ENCODE peak calls at places on chromosomes 5 and 9, in eight cellular contexts. One of them, this sample, is unnamed.

GRCh38 chr9:22079873-22080341 is 70.8 kb upstream of the CDKN2B start:
- DNase-seq in lower lobe of right lung: no peak
- DNase-seq in IMR-90: peak
- DNase-seq in AG04450: peak
- DNase-seq in NCI-H1105 treated with DMSO at 0.1 percent for 48 hours: no peak
- DNase-seq in NB4: no peak
- DNase-seq in omental fat pad: no peak
- DNase-seq in effector CD4-positive, alpha-beta T cell: peak
- DNase-seq in this sample: peak

GRCh38 chr5:116032991-116033390 is 719 bp downstream of the ARL14EPL start:
- DNase-seq in lower lobe of right lung: no peak
- DNase-seq in IMR-90: no peak
- DNase-seq in AG04450: no peak
- DNase-seq in NCI-H1105 treated with DMSO at 0.1 percent for 48 hours: no peak
- DNase-seq in NB4: no peak
- DNase-seq in omental fat pad: no peak
- DNase-seq in effector CD4-positive, alpha-beta T cell: no peak
- DNase-seq in this sample: no peak

GRCh38 chr9:133683494-133684460 is 47.6 kb downstream of the DBH start:
- DNase-seq in lower lobe of right lung: peak
- DNase-seq in IMR-90: peak
- DNase-seq in AG04450: no peak
- DNase-seq in NCI-H1105 treated with DMSO at 0.1 percent for 48 hours: no peak
- DNase-seq in NB4: no peak
- DNase-seq in omental fat pad: no peak
- DNase-seq in effector CD4-positive, alpha-beta T cell: peak
- DNase-seq in this sample: no peak

GRCh38 chr9:104386425-104387069 is 117.5 kb upstream of the OR13F1 start:
- DNase-seq in lower lobe of right lung: no peak
- DNase-seq in IMR-90: peak
- DNase-seq in AG04450: no peak
- DNase-seq in NCI-H1105 treated with DMSO at 0.1 percent for 48 hours: peak
- DNase-seq in NB4: peak
- DNase-seq in omental fat pad: no peak
- DNase-seq in effector CD4-positive, alpha-beta T cell: no peak
- DNase-seq in this sample: peak

GRCh38 chr5:37938086-37938852 is 98.4 kb upstream of the GDNF start:
- DNase-seq in lower lobe of right lung: no peak
- DNase-seq in IMR-90: no peak
- DNase-seq in AG04450: no peak
- DNase-seq in NCI-H1105 treated with DMSO at 0.1 percent for 48 hours: no peak
- DNase-seq in NB4: no peak
- DNase-seq in omental fat pad: no peak
- DNase-seq in effector CD4-positive, alpha-beta T cell: no peak
- DNase-seq in this sample: no peak

GRCh38 chr5:2698581-2698980 is 52.9 kb downstream of the IRX2 start:
- DNase-seq in lower lobe of right lung: no peak
- DNase-seq in IMR-90: no peak
- DNase-seq in AG04450: no peak
- DNase-seq in NCI-H1105 treated with DMSO at 0.1 percent for 48 hours: no peak
- DNase-seq in NB4: no peak
- DNase-seq in omental fat pad: no peak
- DNase-seq in effector CD4-positive, alpha-beta T cell: no peak
- DNase-seq in this sample: no peak

GRCh38 chr5:107248065-107248695 is 422.6 kb downstream of the EFNA5 start:
- DNase-seq in lower lobe of right lung: peak
- DNase-seq in IMR-90: peak
- DNase-seq in AG04450: no peak
- DNase-seq in NCI-H1105 treated with DMSO at 0.1 percent for 48 hours: no peak
- DNase-seq in NB4: peak
- DNase-seq in omental fat pad: peak
- DNase-seq in effector CD4-positive, alpha-beta T cell: no peak
- DNase-seq in this sample: peak

GRCh38 chr5:51082741-51083140 is 300.5 kb upstream of the ISL1 start:
- DNase-seq in lower lobe of right lung: no peak
- DNase-seq in IMR-90: no peak
- DNase-seq in AG04450: no peak
- DNase-seq in NCI-H1105 treated with DMSO at 0.1 percent for 48 hours: no peak
- DNase-seq in NB4: no peak
- DNase-seq in omental fat pad: no peak
- DNase-seq in effector CD4-positive, alpha-beta T cell: no peak
- DNase-seq in this sample: no peak

GRCh38 chr5:181215997-181216982 is 6.8 kb upstream of the TRIM41 start:
- DNase-seq in lower lobe of right lung: no peak
- DNase-seq in IMR-90: no peak
- DNase-seq in AG04450: no peak
- DNase-seq in NCI-H1105 treated with DMSO at 0.1 percent for 48 hours: no peak
- DNase-seq in NB4: peak
- DNase-seq in omental fat pad: no peak
- DNase-seq in effector CD4-positive, alpha-beta T cell: no peak
- DNase-seq in this sample: no peak

GRCh38 chr5:57676228-57677098 is 193.9 kb upstream of the ACTBL2 start:
- DNase-seq in lower lobe of right lung: no peak
- DNase-seq in IMR-90: peak
- DNase-seq in AG04450: peak
- DNase-seq in NCI-H1105 treated with DMSO at 0.1 percent for 48 hours: no peak
- DNase-seq in NB4: no peak
- DNase-seq in omental fat pad: no peak
- DNase-seq in effector CD4-positive, alpha-beta T cell: no peak
- DNase-seq in this sample: no peak

GRCh38 chr5:52811067-52811749 is 23.5 kb downstream of the ITGA1 start:
- DNase-seq in lower lobe of right lung: peak
- DNase-seq in IMR-90: peak
- DNase-seq in AG04450: no peak
- DNase-seq in NCI-H1105 treated with DMSO at 0.1 percent for 48 hours: no peak
- DNase-seq in NB4: peak
- DNase-seq in omental fat pad: no peak
- DNase-seq in effector CD4-positive, alpha-beta T cell: no peak
- DNase-seq in this sample: peak

GRCh38 chr5:173793677-173794570 is 94.2 kb upstream of the CPEB4 start:
- DNase-seq in lower lobe of right lung: peak
- DNase-seq in IMR-90: no peak
- DNase-seq in AG04450: no peak
- DNase-seq in NCI-H1105 treated with DMSO at 0.1 percent for 48 hours: no peak
- DNase-seq in NB4: no peak
- DNase-seq in omental fat pad: no peak
- DNase-seq in effector CD4-positive, alpha-beta T cell: no peak
- DNase-seq in this sample: no peak

GRCh38 chr9:69279730-69280127 is 45.3 kb upstream of the ENTREP1 start:
- DNase-seq in lower lobe of right lung: no peak
- DNase-seq in IMR-90: no peak
- DNase-seq in AG04450: no peak
- DNase-seq in NCI-H1105 treated with DMSO at 0.1 percent for 48 hours: no peak
- DNase-seq in NB4: no peak
- DNase-seq in omental fat pad: no peak
- DNase-seq in effector CD4-positive, alpha-beta T cell: no peak
- DNase-seq in this sample: no peak

GRCh38 chr5:132268698-132269551 is 11.4 kb downstream of the PDLIM4 start:
- DNase-seq in lower lobe of right lung: no peak
- DNase-seq in IMR-90: peak
- DNase-seq in AG04450: no peak
- DNase-seq in NCI-H1105 treated with DMSO at 0.1 percent for 48 hours: no peak
- DNase-seq in NB4: no peak
- DNase-seq in omental fat pad: no peak
- DNase-seq in effector CD4-positive, alpha-beta T cell: no peak
- DNase-seq in this sample: peak

GRCh38 chr5:133690746-133691145 is 78.4 kb upstream of the FSTL4 start:
- DNase-seq in lower lobe of right lung: no peak
- DNase-seq in IMR-90: no peak
- DNase-seq in AG04450: no peak
- DNase-seq in NCI-H1105 treated with DMSO at 0.1 percent for 48 hours: no peak
- DNase-seq in NB4: no peak
- DNase-seq in omental fat pad: no peak
- DNase-seq in effector CD4-positive, alpha-beta T cell: no peak
- DNase-seq in this sample: no peak

GRCh38 chr9:1707291-1707690 is 307.9 kb upstream of the SMARCA2 start:
- DNase-seq in lower lobe of right lung: no peak
- DNase-seq in IMR-90: no peak
- DNase-seq in AG04450: no peak
- DNase-seq in NCI-H1105 treated with DMSO at 0.1 percent for 48 hours: peak
- DNase-seq in NB4: no peak
- DNase-seq in omental fat pad: no peak
- DNase-seq in effector CD4-positive, alpha-beta T cell: no peak
- DNase-seq in this sample: no peak

GRCh38 chr9:93517331-93517730 is 59.1 kb upstream of the PHF2 start:
- DNase-seq in lower lobe of right lung: no peak
- DNase-seq in IMR-90: peak
- DNase-seq in AG04450: no peak
- DNase-seq in NCI-H1105 treated with DMSO at 0.1 percent for 48 hours: no peak
- DNase-seq in NB4: no peak
- DNase-seq in omental fat pad: no peak
- DNase-seq in effector CD4-positive, alpha-beta T cell: no peak
- DNase-seq in this sample: no peak

GRCh38 chr5:16855475-16855874 is 80.6 kb downstream of the MYO10 start:
- DNase-seq in lower lobe of right lung: no peak
- DNase-seq in IMR-90: peak
- DNase-seq in AG04450: no peak
- DNase-seq in NCI-H1105 treated with DMSO at 0.1 percent for 48 hours: no peak
- DNase-seq in NB4: no peak
- DNase-seq in omental fat pad: no peak
- DNase-seq in effector CD4-positive, alpha-beta T cell: no peak
- DNase-seq in this sample: no peak

GRCh38 chr9:75027187-75028107 is 646 bp downstream of the CARNMT1 start:
- DNase-seq in lower lobe of right lung: peak
- DNase-seq in IMR-90: peak
- DNase-seq in AG04450: no peak
- DNase-seq in NCI-H1105 treated with DMSO at 0.1 percent for 48 hours: peak
- DNase-seq in NB4: peak
- DNase-seq in omental fat pad: no peak
- DNase-seq in effector CD4-positive, alpha-beta T cell: peak
- DNase-seq in this sample: peak

GRCh38 chr5:169350759-169351240 is 49.9 kb upstream of the SLIT3 start:
- DNase-seq in lower lobe of right lung: no peak
- DNase-seq in IMR-90: peak
- DNase-seq in AG04450: peak
- DNase-seq in NCI-H1105 treated with DMSO at 0.1 percent for 48 hours: no peak
- DNase-seq in NB4: peak
- DNase-seq in omental fat pad: peak
- DNase-seq in effector CD4-positive, alpha-beta T cell: no peak
- DNase-seq in this sample: peak

GRCh38 chr5:98121036-98121936 is 652.2 kb upstream of the RGMB start:
- DNase-seq in lower lobe of right lung: no peak
- DNase-seq in IMR-90: no peak
- DNase-seq in AG04450: no peak
- DNase-seq in NCI-H1105 treated with DMSO at 0.1 percent for 48 hours: no peak
- DNase-seq in NB4: no peak
- DNase-seq in omental fat pad: no peak
- DNase-seq in effector CD4-positive, alpha-beta T cell: no peak
- DNase-seq in this sample: no peak

GRCh38 chr5:5532306-5533076 is 110.0 kb downstream of the ICE1 start:
- DNase-seq in lower lobe of right lung: no peak
- DNase-seq in IMR-90: no peak
- DNase-seq in AG04450: no peak
- DNase-seq in NCI-H1105 treated with DMSO at 0.1 percent for 48 hours: no peak
- DNase-seq in NB4: no peak
- DNase-seq in omental fat pad: no peak
- DNase-seq in effector CD4-positive, alpha-beta T cell: no peak
- DNase-seq in this sample: no peak

GRCh38 chr9:126869368-126869767 is 8.9 kb downstream of the ZBTB34 start:
- DNase-seq in lower lobe of right lung: no peak
- DNase-seq in IMR-90: peak
- DNase-seq in AG04450: no peak
- DNase-seq in NCI-H1105 treated with DMSO at 0.1 percent for 48 hours: no peak
- DNase-seq in NB4: no peak
- DNase-seq in omental fat pad: no peak
- DNase-seq in effector CD4-positive, alpha-beta T cell: no peak
- DNase-seq in this sample: no peak

GRCh38 chr9:35736201-35736633 is 3.8 kb downstream of the CREB3 start:
- DNase-seq in lower lobe of right lung: peak
- DNase-seq in IMR-90: peak
- DNase-seq in AG04450: no peak
- DNase-seq in NCI-H1105 treated with DMSO at 0.1 percent for 48 hours: peak
- DNase-seq in NB4: peak
- DNase-seq in omental fat pad: no peak
- DNase-seq in effector CD4-positive, alpha-beta T cell: peak
- DNase-seq in this sample: peak

GRCh38 chr5:112275671-112276070 is 143.4 kb downstream of the EPB41L4A start:
- DNase-seq in lower lobe of right lung: no peak
- DNase-seq in IMR-90: no peak
- DNase-seq in AG04450: no peak
- DNase-seq in NCI-H1105 treated with DMSO at 0.1 percent for 48 hours: no peak
- DNase-seq in NB4: no peak
- DNase-seq in omental fat pad: no peak
- DNase-seq in effector CD4-positive, alpha-beta T cell: no peak
- DNase-seq in this sample: no peak

GRCh38 chr9:84136119-84136868 is 155.7 kb downstream of the RMI1 start:
- DNase-seq in lower lobe of right lung: no peak
- DNase-seq in IMR-90: peak
- DNase-seq in AG04450: no peak
- DNase-seq in NCI-H1105 treated with DMSO at 0.1 percent for 48 hours: peak
- DNase-seq in NB4: no peak
- DNase-seq in omental fat pad: no peak
- DNase-seq in effector CD4-positive, alpha-beta T cell: no peak
- DNase-seq in this sample: peak

GRCh38 chr5:34717426-34718327 is 61.5 kb downstream of the RAI14 start:
- DNase-seq in lower lobe of right lung: no peak
- DNase-seq in IMR-90: peak
- DNase-seq in AG04450: peak
- DNase-seq in NCI-H1105 treated with DMSO at 0.1 percent for 48 hours: no peak
- DNase-seq in NB4: no peak
- DNase-seq in omental fat pad: no peak
- DNase-seq in effector CD4-positive, alpha-beta T cell: no peak
- DNase-seq in this sample: peak

GRCh38 chr9:38708759-38709158 is 11.2 kb downstream of the FAM240B start:
- DNase-seq in lower lobe of right lung: no peak
- DNase-seq in IMR-90: no peak
- DNase-seq in AG04450: no peak
- DNase-seq in NCI-H1105 treated with DMSO at 0.1 percent for 48 hours: no peak
- DNase-seq in NB4: no peak
- DNase-seq in omental fat pad: no peak
- DNase-seq in effector CD4-positive, alpha-beta T cell: no peak
- DNase-seq in this sample: peak

GRCh38 chr9:6842584-6842947 is 84.8 kb downstream of the KDM4C start:
- DNase-seq in lower lobe of right lung: no peak
- DNase-seq in IMR-90: peak
- DNase-seq in AG04450: no peak
- DNase-seq in NCI-H1105 treated with DMSO at 0.1 percent for 48 hours: no peak
- DNase-seq in NB4: no peak
- DNase-seq in omental fat pad: no peak
- DNase-seq in effector CD4-positive, alpha-beta T cell: no peak
- DNase-seq in this sample: peak

GRCh38 chr9:109910616-109911568 is 130.9 kb downstream of the PALM2AKAP2 start:
- DNase-seq in lower lobe of right lung: no peak
- DNase-seq in IMR-90: peak
- DNase-seq in AG04450: peak
- DNase-seq in NCI-H1105 treated with DMSO at 0.1 percent for 48 hours: no peak
- DNase-seq in NB4: no peak
- DNase-seq in omental fat pad: no peak
- DNase-seq in effector CD4-positive, alpha-beta T cell: no peak
- DNase-seq in this sample: peak

GRCh38 chr5:137220523-137220927 is 278.6 kb downstream of the SPOCK1 start:
- DNase-seq in lower lobe of right lung: no peak
- DNase-seq in IMR-90: peak
- DNase-seq in AG04450: no peak
- DNase-seq in NCI-H1105 treated with DMSO at 0.1 percent for 48 hours: peak
- DNase-seq in NB4: peak
- DNase-seq in omental fat pad: no peak
- DNase-seq in effector CD4-positive, alpha-beta T cell: no peak
- DNase-seq in this sample: peak

This sample was measured in amniotic epithelial cell.